ENCODE peak calls at places on chromosomes 6 and 20, in nine cellular contexts. One of them, this sample, is unnamed.
A peak's percentile ranks its signal among the peaks of the same experiment; 100 is the strongest.

GRCh38 chr20:24668384-24668702 is 198.9 kb downstream of the SYNDIG1 start:
- DNase-seq in GM12878: no peak
- DNase-seq in H1: no peak
- DNase-seq in K562: no peak
- DNase-seq in transverse colon: no peak
- DNase-seq in esophagus muscularis mucosa: no peak
- DNase-seq in suprapubic skin: peak; percentile 49
- DNase-seq in sigmoid colon: peak; percentile 46
- DNase-seq in HepG2: no peak
- DNase-seq in this sample: no peak

GRCh38 chr6:133241901-133242760 is 974 bp downstream of the EYA4 start:
- DNase-seq in suprapubic skin: no peak
- DNase-seq in transverse colon: no peak
- DNase-seq in HepG2: no peak
- DNase-seq in esophagus muscularis mucosa: no peak
- DNase-seq in H1: no peak
- DNase-seq in K562: no peak
- DNase-seq in GM12878: no peak
- DNase-seq in sigmoid colon: peak; percentile 62
- DNase-seq in this sample: no peak

GRCh38 chr6:3542032-3542640 is 85.3 kb upstream of the SLC22A23 start:
- DNase-seq in K562: no peak
- DNase-seq in transverse colon: peak; percentile 31
- DNase-seq in esophagus muscularis mucosa: peak; percentile 66
- DNase-seq in sigmoid colon: no peak
- DNase-seq in GM12878: no peak
- DNase-seq in suprapubic skin: no peak
- DNase-seq in H1: peak; percentile 32
- DNase-seq in HepG2: no peak
- DNase-seq in this sample: no peak

GRCh38 chr20:23449400-23449799 is 3.3 kb downstream of the CST11 start:
- DNase-seq in sigmoid colon: no peak
- DNase-seq in transverse colon: no peak
- DNase-seq in esophagus muscularis mucosa: no peak
- DNase-seq in K562: no peak
- DNase-seq in suprapubic skin: no peak
- DNase-seq in GM12878: no peak
- DNase-seq in HepG2: no peak
- DNase-seq in H1: no peak
- DNase-seq in this sample: no peak

GRCh38 chr20:4038047-4038459 is 22.7 kb upstream of the RNF24 start:
- DNase-seq in GM12878: peak; percentile 75
- DNase-seq in HepG2: no peak
- DNase-seq in esophagus muscularis mucosa: no peak
- DNase-seq in transverse colon: peak; percentile 67
- DNase-seq in K562: peak; percentile 33
- DNase-seq in H1: peak; percentile 48
- DNase-seq in suprapubic skin: peak; percentile 87
- DNase-seq in sigmoid colon: peak; percentile 84
- DNase-seq in this sample: peak; percentile 55

GRCh38 chr6:52454556-52454955 is 34.4 kb downstream of the EFHC1 start:
- DNase-seq in suprapubic skin: no peak
- DNase-seq in K562: no peak
- DNase-seq in GM12878: no peak
- DNase-seq in sigmoid colon: no peak
- DNase-seq in H1: no peak
- DNase-seq in transverse colon: no peak
- DNase-seq in esophagus muscularis mucosa: no peak
- DNase-seq in HepG2: peak; percentile 6
- DNase-seq in this sample: no peak

GRCh38 chr20:57658447-57659130 is 38.4 kb upstream of the ZBP1 start:
- DNase-seq in K562: no peak
- DNase-seq in GM12878: no peak
- DNase-seq in esophagus muscularis mucosa: no peak
- DNase-seq in sigmoid colon: peak; percentile 50
- DNase-seq in transverse colon: peak; percentile 6
- DNase-seq in HepG2: no peak
- DNase-seq in H1: no peak
- DNase-seq in suprapubic skin: peak; percentile 71
- DNase-seq in this sample: peak; percentile 10

GRCh38 chr6:158474961-158475343 is 84.9 kb upstream of the TMEM181 start:
- DNase-seq in transverse colon: no peak
- DNase-seq in sigmoid colon: no peak
- DNase-seq in GM12878: no peak
- DNase-seq in esophagus muscularis mucosa: no peak
- DNase-seq in suprapubic skin: no peak
- DNase-seq in HepG2: peak; percentile 20
- DNase-seq in H1: no peak
- DNase-seq in K562: no peak
- DNase-seq in this sample: peak; percentile 29

GRCh38 chr6:71419954-71420692 is 131.5 kb downstream of the OGFRL1 start:
- DNase-seq in transverse colon: peak; percentile 13
- DNase-seq in K562: no peak
- DNase-seq in suprapubic skin: peak; percentile 79
- DNase-seq in esophagus muscularis mucosa: no peak
- DNase-seq in H1: no peak
- DNase-seq in sigmoid colon: peak; percentile 77
- DNase-seq in HepG2: no peak
- DNase-seq in GM12878: no peak
- DNase-seq in this sample: peak; percentile 61

GRCh38 chr20:17227199-17227535 is 327 bp downstream of the PCSK2 start:
- DNase-seq in K562: no peak
- DNase-seq in sigmoid colon: no peak
- DNase-seq in suprapubic skin: no peak
- DNase-seq in transverse colon: no peak
- DNase-seq in HepG2: no peak
- DNase-seq in GM12878: no peak
- DNase-seq in esophagus muscularis mucosa: no peak
- DNase-seq in H1: peak; percentile 48
- DNase-seq in this sample: no peak

GRCh38 chr20:17229256-17229655 is 2.4 kb downstream of the PCSK2 start:
- DNase-seq in esophagus muscularis mucosa: no peak
- DNase-seq in transverse colon: no peak
- DNase-seq in HepG2: no peak
- DNase-seq in sigmoid colon: no peak
- DNase-seq in suprapubic skin: no peak
- DNase-seq in GM12878: no peak
- DNase-seq in K562: no peak
- DNase-seq in H1: peak; percentile 46
- DNase-seq in this sample: no peak

GRCh38 chr20:17226410-17227198 is at the start of gene PCSK2:
- DNase-seq in esophagus muscularis mucosa: no peak
- DNase-seq in GM12878: no peak
- DNase-seq in K562: peak; percentile 66
- DNase-seq in sigmoid colon: peak; percentile 63
- DNase-seq in transverse colon: peak; percentile 12
- DNase-seq in HepG2: no peak
- DNase-seq in suprapubic skin: no peak
- DNase-seq in H1: peak; percentile 88
- DNase-seq in this sample: peak; percentile 34

GRCh38 chr20:17227669-17228623 is 1.1 kb downstream of the PCSK2 start:
- DNase-seq in suprapubic skin: no peak
- DNase-seq in transverse colon: no peak
- DNase-seq in K562: no peak
- DNase-seq in H1: peak; percentile 59
- DNase-seq in sigmoid colon: peak; percentile 62
- DNase-seq in GM12878: no peak
- DNase-seq in HepG2: no peak
- DNase-seq in esophagus muscularis mucosa: no peak
- DNase-seq in this sample: no peak

GRCh38 chr20:17228624-17229061 is 1.8 kb downstream of the PCSK2 start:
- DNase-seq in H1: peak; percentile 76
- DNase-seq in HepG2: no peak
- DNase-seq in transverse colon: no peak
- DNase-seq in suprapubic skin: no peak
- DNase-seq in GM12878: no peak
- DNase-seq in esophagus muscularis mucosa: no peak
- DNase-seq in sigmoid colon: no peak
- DNase-seq in K562: no peak
- DNase-seq in this sample: no peak
- TF ChIP-seq EP300 in H1: no peak
- TF ChIP-seq EP300 in HepG2: no peak
- TF ChIP-seq EP300 in transverse colon: no peak
- TF ChIP-seq EP300 in suprapubic skin: no peak
- TF ChIP-seq EP300 in GM12878: no peak
- TF ChIP-seq EP300 in esophagus muscularis mucosa: no peak
- TF ChIP-seq EP300 in sigmoid colon: no peak
- TF ChIP-seq EP300 in K562: no peak
- TF ChIP-seq EP300 in this sample: no peak

GRCh38 chr6:19209202-19209601 is 628.0 kb upstream of the ID4 start:
- DNase-seq in sigmoid colon: no peak
- DNase-seq in esophagus muscularis mucosa: no peak
- DNase-seq in GM12878: no peak
- DNase-seq in HepG2: no peak
- DNase-seq in transverse colon: no peak
- DNase-seq in H1: no peak
- DNase-seq in K562: no peak
- DNase-seq in suprapubic skin: no peak
- DNase-seq in this sample: no peak

GRCh38 chr6:19210849-19211590 is 626.1 kb upstream of the ID4 start:
- DNase-seq in transverse colon: no peak
- DNase-seq in esophagus muscularis mucosa: no peak
- DNase-seq in GM12878: no peak
- DNase-seq in sigmoid colon: no peak
- DNase-seq in suprapubic skin: no peak
- DNase-seq in K562: peak; percentile 35
- DNase-seq in H1: peak; percentile 84
- DNase-seq in HepG2: peak; percentile 20
- DNase-seq in this sample: no peak

DNA sequence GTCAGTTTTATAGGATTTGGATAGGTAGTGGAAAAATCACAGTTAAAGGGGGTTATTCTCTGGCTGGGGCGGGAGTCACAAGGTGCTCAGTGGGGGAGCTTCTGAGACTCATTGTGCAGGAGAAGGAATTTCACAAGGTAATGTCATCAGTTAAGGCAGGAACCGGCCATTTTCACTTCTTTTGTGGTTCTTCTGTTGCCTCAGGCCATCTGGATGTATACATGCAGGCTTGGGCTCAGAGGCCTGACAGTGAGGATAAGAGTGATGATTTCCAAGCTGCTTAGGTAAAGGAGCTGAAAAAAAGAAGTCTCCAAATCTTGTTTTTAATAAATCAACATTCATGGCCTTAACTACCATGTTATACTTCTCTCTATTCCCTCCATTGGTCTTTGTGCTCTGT is 622.9 kb upstream of the ID4 start:
- DNase-seq in suprapubic skin: no peak
- DNase-seq in HepG2: no peak
- DNase-seq in H1: no peak
- DNase-seq in GM12878: no peak
- DNase-seq in esophagus muscularis mucosa: no peak
- DNase-seq in K562: no peak
- DNase-seq in sigmoid colon: no peak
- DNase-seq in transverse colon: no peak
- DNase-seq in this sample: no peak
- TF ChIP-seq POLR2A in suprapubic skin: no peak
- TF ChIP-seq POLR2A in HepG2: no peak
- TF ChIP-seq POLR2A in H1: no peak
- TF ChIP-seq POLR2A in GM12878: no peak
- TF ChIP-seq POLR2A in esophagus muscularis mucosa: no peak
- TF ChIP-seq POLR2A in K562: no peak
- TF ChIP-seq POLR2A in sigmoid colon: no peak
- TF ChIP-seq POLR2A in transverse colon: no peak
- TF ChIP-seq POLR2A in this sample: no peak

DNA sequence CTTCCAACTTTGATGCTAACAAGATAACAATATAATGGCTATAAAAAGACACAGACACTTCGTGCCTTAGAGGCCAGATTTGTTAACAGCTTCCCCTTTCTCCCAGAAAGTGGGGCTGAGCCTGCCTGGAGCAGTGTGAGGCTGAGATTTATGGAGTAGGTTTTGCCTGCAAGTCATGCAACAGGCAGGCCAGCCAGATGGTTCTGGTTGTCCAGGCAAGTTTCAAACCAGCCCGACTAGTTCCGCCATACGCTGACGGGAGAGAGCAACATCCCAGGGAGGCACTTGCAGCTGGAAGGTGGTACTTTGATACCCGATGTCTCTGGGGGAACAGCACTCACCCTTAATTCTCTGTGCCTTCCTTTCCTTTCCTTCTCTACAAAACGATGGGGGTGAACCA is 81.3 kb upstream of the NAA20 start:
- DNase-seq in suprapubic skin: no peak
- DNase-seq in K562: no peak
- DNase-seq in sigmoid colon: no peak
- DNase-seq in H1: no peak
- DNase-seq in esophagus muscularis mucosa: no peak
- DNase-seq in GM12878: no peak
- DNase-seq in HepG2: no peak
- DNase-seq in transverse colon: peak; percentile 75
- DNase-seq in this sample: peak; percentile 67
- TF ChIP-seq POLR2AphosphoS5 in suprapubic skin: peak; percentile 33
- TF ChIP-seq POLR2AphosphoS5 in K562: no peak
- TF ChIP-seq POLR2AphosphoS5 in sigmoid colon: no peak
- TF ChIP-seq POLR2AphosphoS5 in H1: no peak
- TF ChIP-seq POLR2AphosphoS5 in esophagus muscularis mucosa: no peak
- TF ChIP-seq POLR2AphosphoS5 in GM12878: no peak
- TF ChIP-seq POLR2AphosphoS5 in HepG2: no peak
- TF ChIP-seq POLR2AphosphoS5 in transverse colon: no peak
- TF ChIP-seq POLR2AphosphoS5 in this sample: no peak

GRCh38 chr6:128704601-128705000 is 178.3 kb upstream of the LAMA2 start:
- DNase-seq in transverse colon: no peak
- DNase-seq in HepG2: no peak
- DNase-seq in esophagus muscularis mucosa: no peak
- DNase-seq in GM12878: no peak
- DNase-seq in suprapubic skin: no peak
- DNase-seq in sigmoid colon: no peak
- DNase-seq in K562: no peak
- DNase-seq in H1: no peak
- DNase-seq in this sample: no peak

GRCh38 chr6:128713461-128713860 is 169.5 kb upstream of the LAMA2 start:
- DNase-seq in GM12878: no peak
- DNase-seq in K562: no peak
- DNase-seq in HepG2: no peak
- DNase-seq in suprapubic skin: no peak
- DNase-seq in H1: no peak
- DNase-seq in esophagus muscularis mucosa: no peak
- DNase-seq in transverse colon: no peak
- DNase-seq in sigmoid colon: no peak
- DNase-seq in this sample: no peak

GRCh38 chr6:128711149-128711548 is 171.8 kb upstream of the LAMA2 start:
- DNase-seq in H1: no peak
- DNase-seq in suprapubic skin: no peak
- DNase-seq in GM12878: no peak
- DNase-seq in transverse colon: no peak
- DNase-seq in HepG2: no peak
- DNase-seq in esophagus muscularis mucosa: no peak
- DNase-seq in K562: no peak
- DNase-seq in sigmoid colon: no peak
- DNase-seq in this sample: no peak

GRCh38 chr6:128712898-128713297 is 170.0 kb upstream of the LAMA2 start:
- DNase-seq in GM12878: no peak
- DNase-seq in suprapubic skin: no peak
- DNase-seq in H1: no peak
- DNase-seq in K562: no peak
- DNase-seq in transverse colon: no peak
- DNase-seq in HepG2: no peak
- DNase-seq in sigmoid colon: no peak
- DNase-seq in esophagus muscularis mucosa: no peak
- DNase-seq in this sample: no peak

DNA sequence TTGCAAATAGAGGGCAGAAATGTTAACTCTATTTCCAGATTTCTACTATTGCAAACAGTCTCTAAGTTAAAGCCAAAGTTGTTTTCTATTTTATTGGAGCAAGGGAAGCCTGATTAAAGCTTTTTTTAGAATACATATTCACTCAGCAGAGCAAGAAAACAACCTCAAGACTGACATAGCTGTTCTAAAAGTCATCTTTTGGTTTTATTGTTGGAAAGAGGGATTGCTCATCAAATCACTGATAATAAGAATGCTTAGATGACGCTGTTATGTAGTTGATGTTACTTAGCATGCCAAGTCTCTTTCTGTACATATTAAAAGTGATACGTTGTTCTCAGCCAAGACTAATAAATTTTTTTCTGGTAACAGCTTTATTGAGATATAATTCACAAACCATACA is 172.6 kb upstream of the LAMA2 start:
- DNase-seq in HepG2: no peak
- DNase-seq in sigmoid colon: no peak
- DNase-seq in transverse colon: no peak
- DNase-seq in suprapubic skin: no peak
- DNase-seq in K562: no peak
- DNase-seq in esophagus muscularis mucosa: no peak
- DNase-seq in GM12878: no peak
- DNase-seq in H1: no peak
- DNase-seq in this sample: no peak
- TF ChIP-seq EP300 in HepG2: no peak
- TF ChIP-seq EP300 in sigmoid colon: no peak
- TF ChIP-seq EP300 in transverse colon: no peak
- TF ChIP-seq EP300 in suprapubic skin: no peak
- TF ChIP-seq EP300 in K562: no peak
- TF ChIP-seq EP300 in esophagus muscularis mucosa: no peak
- TF ChIP-seq EP300 in GM12878: no peak
- TF ChIP-seq EP300 in H1: no peak
- TF ChIP-seq EP300 in this sample: no peak